ENCODE peak calls at places on chromosomes 6 and 20, in five cellular contexts. B is suprapubic skin, Y is IMR-90, Q is H1, O is testis. L is an unnamed sample.

GRCh38 chr6:42819803-42820508 is 38.1 kb downstream of the BICRAL start:
- DNase-seq in Q (no peak), O (no peak), Y (no peak), B (no peak), L (no peak)

GRCh38 chr6:106555767-106556166 is 73.5 kb downstream of the RTN4IP1 start:
- DNase-seq in B (no peak), O (no peak), Q (no peak), Y (no peak), L (no peak)

GRCh38 chr20:51400051-51400926 is 142.2 kb downstream of the NFATC2 start:
- DNase-seq in O (no peak), Q (no peak), B (no peak), Y (no peak), L (no peak)

GRCh38 chr20:2146080-2146867 is 44.6 kb downstream of the STK35 start:
- DNase-seq in O (no peak), B (no peak), Q (no peak), Y (no peak), L (no peak)

GRCh38 chr20:59676126-59676876 is 72.0 kb downstream of the PHACTR3 start:
- DNase-seq in Q (no peak), B (no peak), O (no peak), Y (no peak), L (no peak)

GRCh38 chr20:47349365-47350180 is 6.9 kb downstream of the ZMYND8 start:
- DNase-seq in Y (peak; percentile 51), Q (no peak), B (no peak), O (no peak), L (no peak)

GRCh38 chr20:41469868-41470267 is 103.2 kb upstream of the EMILIN3 start:
- DNase-seq in O (no peak), Q (no peak), Y (no peak), B (no peak), L (no peak)

GRCh38 chr6:106369739-106370138 is 9.2 kb downstream of the CRYBG1 start:
- DNase-seq in Q (no peak), O (no peak), Y (no peak), B (no peak), L (no peak)

GRCh38 chr6:45057711-45058110 is 270.4 kb upstream of the RUNX2 start:
- DNase-seq in B (no peak), Y (no peak), O (no peak), Q (no peak), L (no peak)

GRCh38 chr6:90233994-90234393 is 62.6 kb downstream of the BACH2 start:
- DNase-seq in B (no peak), Q (no peak), Y (no peak), O (no peak), L (no peak)

DNA sequence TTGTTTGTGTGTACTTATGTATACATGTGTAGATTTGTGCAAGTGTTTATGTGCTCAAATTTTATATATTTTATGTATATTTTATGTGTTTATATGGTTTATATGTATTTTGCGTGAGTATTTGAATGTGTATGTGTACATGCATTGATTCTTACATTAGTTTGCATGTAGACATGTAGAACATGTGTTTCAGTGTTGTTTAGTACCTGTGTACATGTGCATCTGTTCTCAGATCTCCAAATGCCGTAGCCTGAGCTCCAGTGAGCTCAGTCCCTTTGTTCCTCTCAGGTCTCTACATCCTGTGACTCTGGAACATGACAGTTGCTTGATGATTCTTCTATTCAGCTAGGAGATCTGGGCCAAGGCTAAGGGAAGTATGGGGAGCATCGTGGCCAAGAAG is 4.5 kb upstream of the DEFB119 start:
- DNase-seq in Y (no peak), B (no peak), O (no peak), Q (no peak), L (no peak)
- H3K9me3 ChIP-seq in Y (no peaks in the 10 kb centered on the region), B (no peaks in the 10 kb centered on the region), O (no peaks in the 10 kb centered on the region), Q (peaks cover 80% of the 10 kb centered on the region), L (no peaks in the 10 kb centered on the region)

DNA sequence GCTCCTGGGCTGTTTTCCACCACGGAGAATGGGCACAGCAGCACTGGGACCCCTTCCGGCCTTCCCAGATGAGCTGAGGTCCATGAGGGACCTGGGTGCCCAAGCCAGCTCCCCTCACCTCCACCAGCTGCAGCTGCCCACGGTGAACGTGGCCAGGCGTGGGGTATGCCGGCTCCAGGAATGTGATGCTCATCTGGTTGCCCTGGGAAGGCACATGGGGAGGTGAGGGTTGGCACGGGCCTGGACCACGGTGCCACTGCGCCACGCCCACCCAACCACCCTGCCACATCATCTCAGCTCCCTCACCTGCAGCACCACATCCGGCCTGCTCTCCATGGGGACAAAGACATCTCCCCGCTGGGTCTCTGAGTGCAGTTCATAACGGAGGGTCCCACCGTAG is 23.8 kb downstream of the ADRM1 start:
- DNase-seq in B (no peak), O (no peak), Y (no peak), Q (no peak), L (no peak)
- H3K36me3 ChIP-seq in B (peaks cover 96% of the 10 kb centered on the region), O (no peaks in the 10 kb centered on the region), Y (peaks cover 61% of the 10 kb centered on the region), Q (peaks cover 97% of the 10 kb centered on the region), L (peaks cover 81% of the 10 kb centered on the region)

DNA sequence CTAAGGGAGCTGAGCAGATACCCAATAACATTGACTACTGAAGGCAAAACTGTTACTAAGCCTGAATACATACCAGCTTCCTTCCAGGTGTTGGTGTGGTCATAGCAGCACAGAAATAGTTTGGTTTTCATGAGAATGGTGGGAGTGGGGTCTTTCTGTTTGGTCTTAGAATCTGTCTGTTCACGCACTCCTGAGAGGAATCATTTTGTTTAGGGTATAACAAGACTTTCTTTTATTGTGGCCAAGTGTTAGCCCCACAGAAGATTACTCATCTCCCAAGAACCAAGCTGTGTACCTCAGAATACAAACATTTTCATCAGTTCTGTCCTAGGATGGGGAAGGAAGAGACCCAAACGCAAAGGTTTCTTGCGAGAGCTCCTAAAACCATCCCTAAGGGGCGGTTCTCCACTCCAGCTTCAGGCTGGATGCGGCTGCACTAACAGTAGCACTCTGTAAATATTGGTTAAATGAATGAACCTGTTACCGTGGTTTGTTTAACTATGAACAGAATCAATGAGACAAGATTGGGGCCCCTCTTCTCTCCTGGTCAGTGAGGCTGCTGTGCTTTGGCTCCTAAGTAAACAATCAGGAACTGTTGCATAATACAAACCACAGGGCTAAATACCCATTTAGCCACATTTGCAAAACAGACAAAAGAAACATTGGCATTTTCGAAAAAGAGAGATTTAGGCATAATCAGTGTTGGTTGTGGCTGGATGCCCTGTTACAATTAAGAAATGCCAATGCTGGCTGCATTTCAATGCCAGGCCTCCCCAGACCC is 44.9 kb downstream of the SNAP25 start:
- DNase-seq in B (no peak), Q (no peak), O (no peak), Y (peak; percentile 4), L (no peak)
- TF ChIP-seq POLR2A in B (no peak), Q (no peak), O (no peak), Y (no peak), L (no peak)

DNA sequence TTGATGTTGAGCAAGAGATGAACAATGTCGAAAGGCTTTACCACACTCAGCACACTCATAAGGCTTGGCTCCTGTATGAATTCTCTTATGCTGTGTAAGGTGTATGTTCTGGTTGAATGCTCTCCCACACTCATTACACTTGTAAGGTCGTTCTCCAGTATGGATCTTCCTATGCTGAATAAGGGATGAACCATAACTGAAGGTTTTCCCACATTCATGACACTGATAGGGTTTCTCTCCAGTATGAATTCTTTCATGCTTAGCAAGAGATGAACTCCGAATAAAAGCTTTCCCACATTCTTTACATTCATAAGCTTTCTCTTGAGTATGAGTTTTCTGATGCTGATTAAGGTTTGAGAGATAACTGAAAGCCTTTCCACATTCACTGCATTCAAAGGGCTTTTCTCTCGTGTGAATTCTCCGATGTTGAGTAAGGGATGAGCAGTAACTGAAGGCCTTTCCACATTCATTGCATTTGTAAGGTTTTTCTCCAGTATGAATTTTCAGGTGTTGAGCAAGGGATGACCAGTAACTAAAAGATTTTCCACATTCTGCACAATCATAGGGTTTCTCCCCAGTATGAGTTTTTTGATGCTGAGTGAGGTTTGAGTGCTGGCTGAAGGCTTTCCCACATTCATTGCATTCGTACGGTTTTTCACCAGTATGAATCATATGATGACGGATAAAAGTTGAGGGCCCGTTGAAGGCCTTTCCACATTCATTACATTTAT is 21.1 kb downstream of the ZNF184 start:
- DNase-seq in Q (no peak), B (no peak), O (no peak), Y (no peak), L (no peak)
- H3K9me3 ChIP-seq in Q (peaks cover 80% of the 10 kb centered on the region), B (peaks cover 72% of the 10 kb centered on the region), O (no peaks in the 10 kb centered on the region), Y (peaks cover 60% of the 10 kb centered on the region), L (peaks cover 5% of the 10 kb centered on the region)

DNA sequence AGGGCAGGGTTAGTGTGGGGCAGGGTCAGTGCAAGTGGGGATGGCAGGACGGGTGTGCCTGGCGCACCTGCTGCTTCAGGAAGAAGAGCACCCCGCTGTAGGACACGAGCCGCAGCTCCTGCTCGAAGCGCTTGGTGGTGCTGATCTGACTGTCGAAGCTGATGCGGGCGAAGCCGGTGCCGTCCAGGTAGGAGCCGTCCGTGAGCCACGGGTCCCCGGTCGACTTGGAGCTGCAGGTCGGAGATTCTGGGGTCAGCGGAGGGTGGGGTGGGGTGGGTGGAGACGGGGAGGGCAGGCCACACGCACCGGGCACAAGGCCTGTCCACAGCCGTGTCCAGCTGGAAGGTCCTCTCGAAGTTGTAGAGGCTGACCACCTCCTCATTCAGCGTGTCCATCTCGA is 10.2 kb downstream of the ADRM1 start:
- DNase-seq in Y (no peak), Q (no peak), O (no peak), B (no peak), L (no peak)
- H3K36me3 ChIP-seq in Y (peaks cover 58% of the 10 kb centered on the region), Q (peaks cover 93% of the 10 kb centered on the region), O (no peaks in the 10 kb centered on the region), B (peaks cover 86% of the 10 kb centered on the region), L (peaks cover 85% of the 10 kb centered on the region)

GRCh38 chr6:31737315-31738047 is 1.2 kb upstream of the CLIC1 start:
- DNase-seq in O (no peak), Q (no peak), Y (no peak), B (no peak), L (no peak)
- TF ChIP-seq POLR2A in O (no peak), Q (no peak), Y (no peak), B (no peak), L (no peak)

GRCh38 chr20:12411246-12411940 is 493.7 kb downstream of the BTBD3 start:
- DNase-seq in Y (no peak), B (no peak), Q (no peak), O (no peak), L (no peak)

GRCh38 chr20:12406978-12407377 is 489.3 kb downstream of the BTBD3 start:
- DNase-seq in Y (no peak), B (no peak), Q (no peak), O (no peak), L (no peak)

GRCh38 chr20:12410783-12411182 is 493.1 kb downstream of the BTBD3 start:
- DNase-seq in O (no peak), Q (no peak), Y (no peak), B (no peak), L (no peak)

GRCh38 chr20:12404941-12405340 is 487.2 kb downstream of the BTBD3 start:
- DNase-seq in Q (no peak), Y (no peak), B (no peak), O (no peak), L (no peak)

DNA sequence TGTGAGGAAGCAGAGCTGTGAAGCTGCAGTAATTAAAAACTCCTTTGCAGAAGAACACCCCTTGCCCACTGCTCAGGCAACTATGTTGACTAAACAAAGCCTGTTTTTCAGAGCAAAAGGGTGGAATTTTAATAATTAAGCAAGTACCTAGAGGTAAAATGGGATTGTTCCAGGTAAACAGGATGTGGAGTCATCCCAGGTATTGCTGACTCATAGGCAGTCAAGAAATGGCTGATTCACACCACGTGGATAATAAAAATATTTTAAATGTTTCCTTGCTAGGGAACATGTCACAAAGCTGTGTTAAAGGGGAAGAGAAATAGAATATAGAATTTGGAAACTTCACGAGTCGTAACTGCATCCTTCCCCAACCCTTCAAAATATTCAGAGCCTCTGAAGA is 491.8 kb downstream of the BTBD3 start:
- DNase-seq in O (no peak), B (no peak), Q (no peak), Y (no peak), L (no peak)
- H3K9me3 ChIP-seq in O (no peaks in the 10 kb centered on the region), B (peaks cover 9% of the 10 kb centered on the region), Q (peaks cover 12% of the 10 kb centered on the region), Y (peaks cover 16% of the 10 kb centered on the region), L (no peaks in the 10 kb centered on the region)